ENCODE peak calls at places on chromosomes 6 and 20, in six cellular contexts. One of them, this sample, is unnamed.

GRCh38 chr6:22025468-22026159 is 271.2 kb downstream of the PRL start:
- DNase-seq in T-helper 9 cell: no peak
- DNase-seq in CD4-positive, alpha-beta T cell: no peak
- DNase-seq in H54: no peak
- DNase-seq in right cardiac atrium: no peak
- DNase-seq in stimulated activated naive B cell treated with anti-CD40 and anti-IgM and Interleukin-4, amounts not matched to agents 10 μg/mL and 1 μg/mL and 100 μg/mL, for 72 hours: peak
- DNase-seq in this sample: peak

GRCh38 chr6:51098801-51099200 is 280.1 kb downstream of the TFAP2B start:
- DNase-seq in T-helper 9 cell: no peak
- DNase-seq in CD4-positive, alpha-beta T cell: no peak
- DNase-seq in H54: peak
- DNase-seq in right cardiac atrium: no peak
- DNase-seq in stimulated activated naive B cell treated with anti-CD40 and anti-IgM and Interleukin-4, amounts not matched to agents 10 μg/mL and 1 μg/mL and 100 μg/mL, for 72 hours: no peak
- DNase-seq in this sample: no peak

GRCh38 chr6:5109436-5109835 is 24.3 kb downstream of the PPP1R3G start:
- DNase-seq in T-helper 9 cell: no peak
- DNase-seq in CD4-positive, alpha-beta T cell: no peak
- DNase-seq in H54: no peak
- DNase-seq in right cardiac atrium: no peak
- DNase-seq in stimulated activated naive B cell treated with anti-CD40 and anti-IgM and Interleukin-4, amounts not matched to agents 10 μg/mL and 1 μg/mL and 100 μg/mL, for 72 hours: no peak
- DNase-seq in this sample: no peak

GRCh38 chr6:33794910-33795615 is 6.1 kb upstream of the LEMD2 start:
- DNase-seq in T-helper 9 cell: no peak
- DNase-seq in CD4-positive, alpha-beta T cell: no peak
- DNase-seq in H54: no peak
- DNase-seq in right cardiac atrium: no peak
- DNase-seq in stimulated activated naive B cell treated with anti-CD40 and anti-IgM and Interleukin-4, amounts not matched to agents 10 μg/mL and 1 μg/mL and 100 μg/mL, for 72 hours: no peak
- DNase-seq in this sample: no peak

GRCh38 chr6:47718571-47718970 is 20.2 kb downstream of the ADGRF4 start:
- DNase-seq in T-helper 9 cell: no peak
- DNase-seq in CD4-positive, alpha-beta T cell: no peak
- DNase-seq in H54: no peak
- DNase-seq in right cardiac atrium: no peak
- DNase-seq in stimulated activated naive B cell treated with anti-CD40 and anti-IgM and Interleukin-4, amounts not matched to agents 10 μg/mL and 1 μg/mL and 100 μg/mL, for 72 hours: no peak
- DNase-seq in this sample: no peak

GRCh38 chr20:43787937-43788336 is 61.1 kb upstream of the GTSF1L start:
- DNase-seq in T-helper 9 cell: no peak
- DNase-seq in CD4-positive, alpha-beta T cell: no peak
- DNase-seq in H54: no peak
- DNase-seq in right cardiac atrium: no peak
- DNase-seq in stimulated activated naive B cell treated with anti-CD40 and anti-IgM and Interleukin-4, amounts not matched to agents 10 μg/mL and 1 μg/mL and 100 μg/mL, for 72 hours: no peak
- DNase-seq in this sample: no peak

GRCh38 chr20:11553603-11554002 is 364.1 kb upstream of the BTBD3 start:
- DNase-seq in T-helper 9 cell: no peak
- DNase-seq in CD4-positive, alpha-beta T cell: no peak
- DNase-seq in H54: no peak
- DNase-seq in right cardiac atrium: no peak
- DNase-seq in stimulated activated naive B cell treated with anti-CD40 and anti-IgM and Interleukin-4, amounts not matched to agents 10 μg/mL and 1 μg/mL and 100 μg/mL, for 72 hours: no peak
- DNase-seq in this sample: no peak

GRCh38 chr6:40426341-40427066 is 160.7 kb downstream of the LRFN2 start:
- DNase-seq in T-helper 9 cell: no peak
- DNase-seq in CD4-positive, alpha-beta T cell: no peak
- DNase-seq in H54: no peak
- DNase-seq in right cardiac atrium: no peak
- DNase-seq in stimulated activated naive B cell treated with anti-CD40 and anti-IgM and Interleukin-4, amounts not matched to agents 10 μg/mL and 1 μg/mL and 100 μg/mL, for 72 hours: no peak
- DNase-seq in this sample: no peak

GRCh38 chr6:35297541-35298481 is at the start of gene DEF6:
- DNase-seq in T-helper 9 cell: peak
- DNase-seq in CD4-positive, alpha-beta T cell: peak
- DNase-seq in H54: peak
- DNase-seq in right cardiac atrium: peak
- DNase-seq in stimulated activated naive B cell treated with anti-CD40 and anti-IgM and Interleukin-4, amounts not matched to agents 10 μg/mL and 1 μg/mL and 100 μg/mL, for 72 hours: peak
- DNase-seq in this sample: peak

GRCh38 chr6:133047065-133047665 is 194.0 kb upstream of the EYA4 start:
- DNase-seq in T-helper 9 cell: no peak
- DNase-seq in CD4-positive, alpha-beta T cell: no peak
- DNase-seq in H54: no peak
- DNase-seq in right cardiac atrium: no peak
- DNase-seq in stimulated activated naive B cell treated with anti-CD40 and anti-IgM and Interleukin-4, amounts not matched to agents 10 μg/mL and 1 μg/mL and 100 μg/mL, for 72 hours: no peak
- DNase-seq in this sample: no peak

GRCh38 chr6:81446509-81446908 is 306.0 kb downstream of the TENT5A start:
- DNase-seq in T-helper 9 cell: no peak
- DNase-seq in CD4-positive, alpha-beta T cell: no peak
- DNase-seq in H54: no peak
- DNase-seq in right cardiac atrium: no peak
- DNase-seq in stimulated activated naive B cell treated with anti-CD40 and anti-IgM and Interleukin-4, amounts not matched to agents 10 μg/mL and 1 μg/mL and 100 μg/mL, for 72 hours: no peak
- DNase-seq in this sample: no peak

GRCh38 chr6:168305863-168306262 is 13.7 kb downstream of the DACT2 start:
- DNase-seq in T-helper 9 cell: no peak
- DNase-seq in CD4-positive, alpha-beta T cell: no peak
- DNase-seq in H54: no peak
- DNase-seq in right cardiac atrium: no peak
- DNase-seq in stimulated activated naive B cell treated with anti-CD40 and anti-IgM and Interleukin-4, amounts not matched to agents 10 μg/mL and 1 μg/mL and 100 μg/mL, for 72 hours: no peak
- DNase-seq in this sample: no peak

GRCh38 chr6:119129148-119129967 is 50.9 kb upstream of the FAM184A start:
- DNase-seq in T-helper 9 cell: no peak
- DNase-seq in CD4-positive, alpha-beta T cell: no peak
- DNase-seq in H54: no peak
- DNase-seq in right cardiac atrium: no peak
- DNase-seq in stimulated activated naive B cell treated with anti-CD40 and anti-IgM and Interleukin-4, amounts not matched to agents 10 μg/mL and 1 μg/mL and 100 μg/mL, for 72 hours: no peak
- DNase-seq in this sample: peak

GRCh38 chr6:126753616-126754015 is 364.9 kb upstream of the RSPO3 start:
- DNase-seq in T-helper 9 cell: no peak
- DNase-seq in CD4-positive, alpha-beta T cell: no peak
- DNase-seq in H54: no peak
- DNase-seq in right cardiac atrium: no peak
- DNase-seq in stimulated activated naive B cell treated with anti-CD40 and anti-IgM and Interleukin-4, amounts not matched to agents 10 μg/mL and 1 μg/mL and 100 μg/mL, for 72 hours: no peak
- DNase-seq in this sample: no peak

GRCh38 chr20:62356948-62357667 is 10.0 kb downstream of the LAMA5 start:
- DNase-seq in T-helper 9 cell: no peak
- DNase-seq in CD4-positive, alpha-beta T cell: no peak
- DNase-seq in H54: peak
- DNase-seq in right cardiac atrium: peak
- DNase-seq in stimulated activated naive B cell treated with anti-CD40 and anti-IgM and Interleukin-4, amounts not matched to agents 10 μg/mL and 1 μg/mL and 100 μg/mL, for 72 hours: no peak
- DNase-seq in this sample: no peak

GRCh38 chr20:31675828-31676533 is 38.3 kb downstream of the COX4I2 start:
- DNase-seq in T-helper 9 cell: peak
- DNase-seq in CD4-positive, alpha-beta T cell: peak
- DNase-seq in H54: peak
- DNase-seq in right cardiac atrium: no peak
- DNase-seq in stimulated activated naive B cell treated with anti-CD40 and anti-IgM and Interleukin-4, amounts not matched to agents 10 μg/mL and 1 μg/mL and 100 μg/mL, for 72 hours: peak
- DNase-seq in this sample: peak

GRCh38 chr20:53142225-53142624 is 170.1 kb downstream of the TSHZ2 start:
- DNase-seq in T-helper 9 cell: no peak
- DNase-seq in CD4-positive, alpha-beta T cell: no peak
- DNase-seq in H54: no peak
- DNase-seq in right cardiac atrium: no peak
- DNase-seq in stimulated activated naive B cell treated with anti-CD40 and anti-IgM and Interleukin-4, amounts not matched to agents 10 μg/mL and 1 μg/mL and 100 μg/mL, for 72 hours: no peak
- DNase-seq in this sample: no peak

GRCh38 chr20:37890108-37890507 is 12.8 kb upstream of the VSTM2L start:
- DNase-seq in T-helper 9 cell: no peak
- DNase-seq in CD4-positive, alpha-beta T cell: no peak
- DNase-seq in H54: no peak
- DNase-seq in right cardiac atrium: no peak
- DNase-seq in stimulated activated naive B cell treated with anti-CD40 and anti-IgM and Interleukin-4, amounts not matched to agents 10 μg/mL and 1 μg/mL and 100 μg/mL, for 72 hours: no peak
- DNase-seq in this sample: no peak

GRCh38 chr6:47859132-47859531 is 77.3 kb downstream of the OPN5 start:
- DNase-seq in T-helper 9 cell: no peak
- DNase-seq in CD4-positive, alpha-beta T cell: no peak
- DNase-seq in H54: no peak
- DNase-seq in right cardiac atrium: no peak
- DNase-seq in stimulated activated naive B cell treated with anti-CD40 and anti-IgM and Interleukin-4, amounts not matched to agents 10 μg/mL and 1 μg/mL and 100 μg/mL, for 72 hours: no peak
- DNase-seq in this sample: no peak

GRCh38 chr6:38588631-38589366 is 50.9 kb downstream of the BTBD9 start:
- DNase-seq in T-helper 9 cell: no peak
- DNase-seq in CD4-positive, alpha-beta T cell: no peak
- DNase-seq in H54: no peak
- DNase-seq in right cardiac atrium: no peak
- DNase-seq in stimulated activated naive B cell treated with anti-CD40 and anti-IgM and Interleukin-4, amounts not matched to agents 10 μg/mL and 1 μg/mL and 100 μg/mL, for 72 hours: no peak
- DNase-seq in this sample: no peak

GRCh38 chr6:42431356-42431755 is 20.4 kb downstream of the TRERF1 start:
- DNase-seq in T-helper 9 cell: no peak
- DNase-seq in CD4-positive, alpha-beta T cell: no peak
- DNase-seq in H54: no peak
- DNase-seq in right cardiac atrium: no peak
- DNase-seq in stimulated activated naive B cell treated with anti-CD40 and anti-IgM and Interleukin-4, amounts not matched to agents 10 μg/mL and 1 μg/mL and 100 μg/mL, for 72 hours: no peak
- DNase-seq in this sample: no peak

GRCh38 chr6:2871102-2871501 is 29.4 kb upstream of the SERPINB1 start:
- DNase-seq in T-helper 9 cell: no peak
- DNase-seq in CD4-positive, alpha-beta T cell: no peak
- DNase-seq in H54: no peak
- DNase-seq in right cardiac atrium: no peak
- DNase-seq in stimulated activated naive B cell treated with anti-CD40 and anti-IgM and Interleukin-4, amounts not matched to agents 10 μg/mL and 1 μg/mL and 100 μg/mL, for 72 hours: no peak
- DNase-seq in this sample: no peak

GRCh38 chr6:157492249-157492648 is 111.3 kb downstream of the ZDHHC14 start:
- DNase-seq in T-helper 9 cell: no peak
- DNase-seq in CD4-positive, alpha-beta T cell: no peak
- DNase-seq in H54: no peak
- DNase-seq in right cardiac atrium: no peak
- DNase-seq in stimulated activated naive B cell treated with anti-CD40 and anti-IgM and Interleukin-4, amounts not matched to agents 10 μg/mL and 1 μg/mL and 100 μg/mL, for 72 hours: no peak
- DNase-seq in this sample: no peak

GRCh38 chr6:106334646-106335448 is 9.3 kb upstream of the ATG5 start:
- DNase-seq in T-helper 9 cell: peak
- DNase-seq in CD4-positive, alpha-beta T cell: peak
- DNase-seq in H54: peak
- DNase-seq in right cardiac atrium: peak
- DNase-seq in stimulated activated naive B cell treated with anti-CD40 and anti-IgM and Interleukin-4, amounts not matched to agents 10 μg/mL and 1 μg/mL and 100 μg/mL, for 72 hours: peak
- DNase-seq in this sample: peak

GRCh38 chr6:169838291-169839028 is 87.0 kb downstream of the ERMARD start:
- DNase-seq in T-helper 9 cell: no peak
- DNase-seq in CD4-positive, alpha-beta T cell: no peak
- DNase-seq in H54: no peak
- DNase-seq in right cardiac atrium: no peak
- DNase-seq in stimulated activated naive B cell treated with anti-CD40 and anti-IgM and Interleukin-4, amounts not matched to agents 10 μg/mL and 1 μg/mL and 100 μg/mL, for 72 hours: no peak
- DNase-seq in this sample: no peak

GRCh38 chr20:11159728-11160127 is 485.9 kb upstream of the JAG1 start:
- DNase-seq in T-helper 9 cell: no peak
- DNase-seq in CD4-positive, alpha-beta T cell: no peak
- DNase-seq in H54: no peak
- DNase-seq in right cardiac atrium: no peak
- DNase-seq in stimulated activated naive B cell treated with anti-CD40 and anti-IgM and Interleukin-4, amounts not matched to agents 10 μg/mL and 1 μg/mL and 100 μg/mL, for 72 hours: no peak
- DNase-seq in this sample: no peak

GRCh38 chr6:81668615-81669047 is 83.8 kb downstream of the TENT5A start:
- DNase-seq in T-helper 9 cell: no peak
- DNase-seq in CD4-positive, alpha-beta T cell: no peak
- DNase-seq in H54: no peak
- DNase-seq in right cardiac atrium: peak
- DNase-seq in stimulated activated naive B cell treated with anti-CD40 and anti-IgM and Interleukin-4, amounts not matched to agents 10 μg/mL and 1 μg/mL and 100 μg/mL, for 72 hours: no peak
- DNase-seq in this sample: no peak

This sample was measured in GM10248.